ENCODE peak calls at places on chromosomes 13 and 19, in nine cellular contexts. M, I, N, A, U, K, V, Y and Z are unnamed samples.

GRCh38 chr19:38686530-38686888 is 39.1 kb downstream of the ACTN4 start:
- DNase-seq in M (no peak), I (no peak), N (no peak), A (no peak), U (peak), K (no peak), V (no peak), Y (no peak), Z (no peak)

GRCh38 chr19:4687396-4687795 is 17.3 kb upstream of the MYDGF start:
- DNase-seq in M (no peak), I (no peak), N (no peak), A (no peak), U (no peak), K (no peak), V (no peak), Y (no peak), Z (no peak)

GRCh38 chr19:33134571-33135041 is 2.7 kb downstream of the WDR88 start:
- DNase-seq in M (no peak), I (no peak), N (no peak), A (no peak), U (peak), K (no peak), V (no peak), Y (no peak), Z (no peak)

GRCh38 chr13:99986751-99987150 is 5.2 kb downstream of the ZIC2 start:
- DNase-seq in M (no peak), I (peak), N (no peak), A (no peak), U (no peak), K (no peak), V (no peak), Y (no peak), Z (no peak)

GRCh38 chr13:58680115-58680514 is 1048.6 kb downstream of the PCDH17 start:
- DNase-seq in M (no peak), I (no peak), N (no peak), A (no peak), U (no peak), K (no peak), V (no peak), Y (no peak), Z (no peak)

GRCh38 chr19:383040-383439 is 25.9 kb downstream of the C2CD4C start:
- DNase-seq in M (no peak), I (no peak), N (no peak), A (no peak), U (no peak), K (no peak), V (no peak), Y (no peak), Z (no peak)

GRCh38 chr13:110869805-110870706 is 44.8 kb downstream of the ANKRD10 start:
- DNase-seq in M (peak), I (no peak), N (no peak), A (peak), U (peak), K (peak), V (no peak), Y (no peak), Z (no peak)

GRCh38 chr13:40485611-40486517 is 180.6 kb downstream of the FOXO1 start:
- DNase-seq in M (no peak), I (no peak), N (no peak), A (no peak), U (peak), K (no peak), V (no peak), Y (no peak), Z (no peak)

GRCh38 chr13:111152836-111153235 is 37.7 kb downstream of the ARHGEF7 start:
- DNase-seq in M (no peak), I (no peak), N (no peak), A (peak), U (no peak), K (no peak), V (no peak), Y (no peak), Z (peak)